ENCODE peak calls at places on chromosomes 5 and 9, in eight cellular contexts. One of them, this sample, is unnamed.

GRCh38 chr5:13567819-13568218 is 376.7 kb downstream of the DNAH5 start:
- DNase-seq in GM12878: no peak
- DNase-seq in HCT116: no peak
- DNase-seq in IMR-90: peak
- DNase-seq in H1: no peak
- DNase-seq in K562: no peak
- DNase-seq in HepG2: no peak
- DNase-seq in SK-N-SH: no peak
- DNase-seq in this sample: peak

GRCh38 chr9:127976498-127976897 is 4.3 kb downstream of the EEIG1 start:
- DNase-seq in GM12878: no peak
- DNase-seq in HCT116: no peak
- DNase-seq in IMR-90: no peak
- DNase-seq in H1: no peak
- DNase-seq in K562: no peak
- DNase-seq in HepG2: no peak
- DNase-seq in SK-N-SH: no peak
- DNase-seq in this sample: no peak

GRCh38 chr5:50595199-50595598 is 71.2 kb upstream of the PARP8 start:
- DNase-seq in GM12878: no peak
- DNase-seq in HCT116: peak
- DNase-seq in IMR-90: peak
- DNase-seq in H1: no peak
- DNase-seq in K562: no peak
- DNase-seq in HepG2: no peak
- DNase-seq in SK-N-SH: no peak
- DNase-seq in this sample: no peak

GRCh38 chr9:89482056-89482784 is 15.7 kb downstream of the SEMA4D start:
- DNase-seq in GM12878: no peak
- DNase-seq in HCT116: no peak
- DNase-seq in IMR-90: no peak
- DNase-seq in H1: no peak
- DNase-seq in K562: no peak
- DNase-seq in HepG2: no peak
- DNase-seq in SK-N-SH: no peak
- DNase-seq in this sample: no peak

GRCh38 chr5:127572930-127573329 is 55.5 kb downstream of the PRRC1 start:
- DNase-seq in GM12878: no peak
- DNase-seq in HCT116: no peak
- DNase-seq in IMR-90: no peak
- DNase-seq in H1: no peak
- DNase-seq in K562: no peak
- DNase-seq in HepG2: no peak
- DNase-seq in SK-N-SH: no peak
- DNase-seq in this sample: peak

GRCh38 chr9:111412280-111412679 is 71.9 kb downstream of the ECPAS start:
- DNase-seq in GM12878: no peak
- DNase-seq in HCT116: no peak
- DNase-seq in IMR-90: no peak
- DNase-seq in H1: no peak
- DNase-seq in K562: no peak
- DNase-seq in HepG2: no peak
- DNase-seq in SK-N-SH: no peak
- DNase-seq in this sample: no peak

GRCh38 chr5:67248703-67249589 is 52.3 kb upstream of the CD180 start:
- DNase-seq in GM12878: no peak
- DNase-seq in HCT116: no peak
- DNase-seq in IMR-90: no peak
- DNase-seq in H1: no peak
- DNase-seq in K562: no peak
- DNase-seq in HepG2: no peak
- DNase-seq in SK-N-SH: no peak
- DNase-seq in this sample: no peak

GRCh38 chr9:80665479-80665878 is 1023.9 kb downstream of the TLE1 start:
- DNase-seq in GM12878: no peak
- DNase-seq in HCT116: no peak
- DNase-seq in IMR-90: no peak
- DNase-seq in H1: no peak
- DNase-seq in K562: no peak
- DNase-seq in HepG2: no peak
- DNase-seq in SK-N-SH: no peak
- DNase-seq in this sample: no peak

GRCh38 chr9:326667-327066 is 112.0 kb downstream of the DOCK8 start:
- DNase-seq in GM12878: no peak
- DNase-seq in HCT116: no peak
- DNase-seq in IMR-90: no peak
- DNase-seq in H1: no peak
- DNase-seq in K562: no peak
- DNase-seq in HepG2: no peak
- DNase-seq in SK-N-SH: no peak
- DNase-seq in this sample: no peak

GRCh38 chr5:59128646-59129290 is 545.9 kb downstream of the RAB3C start:
- DNase-seq in GM12878: no peak
- DNase-seq in HCT116: no peak
- DNase-seq in IMR-90: no peak
- DNase-seq in H1: no peak
- DNase-seq in K562: no peak
- DNase-seq in HepG2: no peak
- DNase-seq in SK-N-SH: no peak
- DNase-seq in this sample: peak

GRCh38 chr5:116810937-116811336 is 236.3 kb upstream of the SEMA6A start:
- DNase-seq in GM12878: no peak
- DNase-seq in HCT116: no peak
- DNase-seq in IMR-90: no peak
- DNase-seq in H1: no peak
- DNase-seq in K562: no peak
- DNase-seq in HepG2: peak
- DNase-seq in SK-N-SH: no peak
- DNase-seq in this sample: no peak

GRCh38 chr5:13081116-13081515 is 863.4 kb downstream of the DNAH5 start:
- DNase-seq in GM12878: no peak
- DNase-seq in HCT116: no peak
- DNase-seq in IMR-90: no peak
- DNase-seq in H1: no peak
- DNase-seq in K562: no peak
- DNase-seq in HepG2: no peak
- DNase-seq in SK-N-SH: no peak
- DNase-seq in this sample: no peak

GRCh38 chr5:171757853-171758535 is 27.6 kb upstream of the SMIM23 start:
- DNase-seq in GM12878: no peak
- DNase-seq in HCT116: peak
- DNase-seq in IMR-90: peak
- DNase-seq in H1: no peak
- DNase-seq in K562: no peak
- DNase-seq in HepG2: peak
- DNase-seq in SK-N-SH: no peak
- DNase-seq in this sample: peak
- TF ChIP-seq RAD21 in GM12878: no peak
- TF ChIP-seq RAD21 in HCT116: no peak
- TF ChIP-seq RAD21 in IMR-90: no peak
- TF ChIP-seq RAD21 in H1: no peak
- TF ChIP-seq RAD21 in K562: no peak
- TF ChIP-seq RAD21 in HepG2: no peak
- TF ChIP-seq RAD21 in SK-N-SH: no peak
- TF ChIP-seq RAD21 in this sample: no peak

GRCh38 chr9:126518763-126519162 is 95.0 kb upstream of the LMX1B start:
- DNase-seq in GM12878: no peak
- DNase-seq in HCT116: no peak
- DNase-seq in IMR-90: no peak
- DNase-seq in H1: no peak
- DNase-seq in K562: no peak
- DNase-seq in HepG2: no peak
- DNase-seq in SK-N-SH: no peak
- DNase-seq in this sample: no peak

GRCh38 chr9:126516561-126516935 is 97.2 kb upstream of the LMX1B start:
- DNase-seq in GM12878: no peak
- DNase-seq in HCT116: no peak
- DNase-seq in IMR-90: no peak
- DNase-seq in H1: peak
- DNase-seq in K562: no peak
- DNase-seq in HepG2: no peak
- DNase-seq in SK-N-SH: no peak
- DNase-seq in this sample: no peak

GRCh38 chr9:126515873-126516505 is 97.7 kb upstream of the LMX1B start:
- DNase-seq in GM12878: no peak
- DNase-seq in HCT116: no peak
- DNase-seq in IMR-90: no peak
- DNase-seq in H1: no peak
- DNase-seq in K562: no peak
- DNase-seq in HepG2: no peak
- DNase-seq in SK-N-SH: peak
- DNase-seq in this sample: no peak

GRCh38 chr9:126517751-126518261 is 95.9 kb upstream of the LMX1B start:
- DNase-seq in GM12878: no peak
- DNase-seq in HCT116: no peak
- DNase-seq in IMR-90: no peak
- DNase-seq in H1: no peak
- DNase-seq in K562: no peak
- DNase-seq in HepG2: no peak
- DNase-seq in SK-N-SH: no peak
- DNase-seq in this sample: no peak

DNA sequence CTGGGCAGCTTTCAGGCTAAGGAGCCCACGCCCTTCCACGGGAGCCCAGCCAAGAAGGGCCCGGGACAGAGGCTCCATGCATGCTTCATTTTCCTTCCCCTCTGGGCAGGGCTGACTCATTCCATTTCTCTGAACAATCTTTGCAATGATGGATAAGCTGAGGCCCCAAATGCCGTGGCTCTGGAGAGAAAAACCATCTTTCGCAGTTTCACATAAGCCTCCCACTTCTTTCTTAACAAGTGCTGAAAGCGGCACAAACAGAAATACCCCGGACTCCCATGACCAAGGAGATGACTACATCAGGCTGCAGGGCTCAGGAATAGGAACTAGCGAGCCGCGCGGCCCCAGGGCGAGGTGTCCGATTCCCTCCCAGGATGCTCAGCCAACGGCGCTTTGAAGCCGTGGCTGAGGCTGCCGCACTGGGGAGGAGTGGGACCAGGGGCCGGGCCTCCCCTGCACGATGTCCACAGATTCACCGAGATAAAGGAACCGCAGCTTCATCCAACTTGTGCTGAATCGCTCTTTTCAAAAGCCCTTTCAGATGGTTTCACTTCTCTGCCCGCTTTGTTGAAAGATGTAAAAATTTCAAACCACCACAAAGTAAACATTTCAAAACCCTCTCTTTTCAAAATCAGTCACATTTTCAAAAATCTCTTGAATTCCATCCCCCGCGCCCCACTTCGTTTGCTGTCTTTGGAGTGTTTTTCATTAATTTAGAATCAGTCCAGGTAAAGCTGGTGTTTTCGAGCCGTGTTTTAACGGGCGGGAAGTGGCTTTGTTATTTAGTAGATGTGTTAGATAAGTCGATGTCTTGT is 96.6 kb upstream of the LMX1B start:
- DNase-seq in GM12878: no peak
- DNase-seq in HCT116: peak
- DNase-seq in IMR-90: peak
- DNase-seq in H1: peak
- DNase-seq in K562: no peak
- DNase-seq in HepG2: peak
- DNase-seq in SK-N-SH: peak
- DNase-seq in this sample: peak
- TF ChIP-seq RAD21 in GM12878: no peak
- TF ChIP-seq RAD21 in HCT116: no peak
- TF ChIP-seq RAD21 in IMR-90: no peak
- TF ChIP-seq RAD21 in H1: no peak
- TF ChIP-seq RAD21 in K562: no peak
- TF ChIP-seq RAD21 in HepG2: no peak
- TF ChIP-seq RAD21 in SK-N-SH: no peak
- TF ChIP-seq RAD21 in this sample: no peak

DNA sequence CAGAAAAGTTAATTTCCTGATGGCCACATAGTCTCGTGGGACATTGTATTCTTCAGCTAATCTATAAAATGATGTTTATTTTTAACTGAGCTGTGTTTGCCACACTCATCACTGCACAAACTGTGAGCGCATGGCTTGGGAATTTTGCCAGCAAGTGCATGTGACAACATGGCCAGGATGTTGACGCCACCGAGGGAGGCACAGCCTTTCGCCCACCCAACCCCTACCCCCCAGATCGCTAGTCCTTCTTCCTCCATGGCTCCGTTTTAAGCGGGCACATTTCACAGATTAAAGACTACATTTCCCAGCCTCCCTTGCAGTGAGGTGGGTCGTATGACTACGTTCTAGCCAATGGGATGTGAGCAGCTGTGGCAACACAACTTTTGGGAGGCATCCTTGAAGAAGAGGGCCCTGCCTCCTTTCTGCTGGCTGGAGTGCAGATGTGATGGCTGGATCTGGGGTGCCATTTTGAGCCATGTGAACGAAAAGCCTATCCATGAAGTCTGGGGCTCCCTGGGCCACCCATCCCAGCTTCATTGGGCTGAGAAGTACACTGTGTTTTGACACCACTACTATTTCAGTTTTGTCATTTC is 7.9 kb downstream of the NRARP start:
- DNase-seq in GM12878: no peak
- DNase-seq in HCT116: peak
- DNase-seq in IMR-90: peak
- DNase-seq in H1: peak
- DNase-seq in K562: peak
- DNase-seq in HepG2: peak
- DNase-seq in SK-N-SH: peak
- DNase-seq in this sample: peak
- TF ChIP-seq RAD21 in GM12878: no peak
- TF ChIP-seq RAD21 in HCT116: no peak
- TF ChIP-seq RAD21 in IMR-90: no peak
- TF ChIP-seq RAD21 in H1: no peak
- TF ChIP-seq RAD21 in K562: no peak
- TF ChIP-seq RAD21 in HepG2: no peak
- TF ChIP-seq RAD21 in SK-N-SH: no peak
- TF ChIP-seq RAD21 in this sample: no peak

GRCh38 chr5:57304931-57305330 is 131.1 kb downstream of the GPBP1 start:
- DNase-seq in GM12878: no peak
- DNase-seq in HCT116: no peak
- DNase-seq in IMR-90: no peak
- DNase-seq in H1: no peak
- DNase-seq in K562: no peak
- DNase-seq in HepG2: no peak
- DNase-seq in SK-N-SH: no peak
- DNase-seq in this sample: no peak

GRCh38 chr5:57302164-57302563 is 128.3 kb downstream of the GPBP1 start:
- DNase-seq in GM12878: peak
- DNase-seq in HCT116: peak
- DNase-seq in IMR-90: peak
- DNase-seq in H1: no peak
- DNase-seq in K562: no peak
- DNase-seq in HepG2: peak
- DNase-seq in SK-N-SH: no peak
- DNase-seq in this sample: no peak

GRCh38 chr5:57299945-57300344 is 126.1 kb downstream of the GPBP1 start:
- DNase-seq in GM12878: no peak
- DNase-seq in HCT116: no peak
- DNase-seq in IMR-90: no peak
- DNase-seq in H1: no peak
- DNase-seq in K562: no peak
- DNase-seq in HepG2: no peak
- DNase-seq in SK-N-SH: no peak
- DNase-seq in this sample: no peak

GRCh38 chr5:57303985-57304384 is 130.1 kb downstream of the GPBP1 start:
- DNase-seq in GM12878: no peak
- DNase-seq in HCT116: no peak
- DNase-seq in IMR-90: no peak
- DNase-seq in H1: no peak
- DNase-seq in K562: no peak
- DNase-seq in HepG2: no peak
- DNase-seq in SK-N-SH: no peak
- DNase-seq in this sample: no peak

GRCh38 chr5:57302643-57303042 is 128.8 kb downstream of the GPBP1 start:
- DNase-seq in GM12878: no peak
- DNase-seq in HCT116: no peak
- DNase-seq in IMR-90: peak
- DNase-seq in H1: no peak
- DNase-seq in K562: no peak
- DNase-seq in HepG2: no peak
- DNase-seq in SK-N-SH: no peak
- DNase-seq in this sample: no peak
- TF ChIP-seq RAD21 in GM12878: no peak
- TF ChIP-seq RAD21 in HCT116: no peak
- TF ChIP-seq RAD21 in IMR-90: no peak
- TF ChIP-seq RAD21 in H1: no peak
- TF ChIP-seq RAD21 in K562: no peak
- TF ChIP-seq RAD21 in HepG2: no peak
- TF ChIP-seq RAD21 in SK-N-SH: no peak
- TF ChIP-seq RAD21 in this sample: no peak

This sample was measured in A549.